ENCODE peak calls at places on chromosomes 2 and 18, in four cellular contexts. R is breast epithelium, W is HCT116, B is suprapubic skin. C is an unnamed sample.

GRCh38 chr18:38751897-38752296 is 1186.3 kb upstream of the CELF4 start:
- DNase-seq in R (no peak), W (no peak), B (no peak), C (no peak)

GRCh38 chr2:199163901-199164300 is 293.8 kb downstream of the SATB2 start:
- DNase-seq in R (no peak), W (no peak), B (no peak), C (no peak)

GRCh38 chr2:182852090-182852489 is 14.3 kb downstream of the FRZB start:
- DNase-seq in R (no peak), W (peak; percentile 6), B (no peak), C (no peak)

GRCh38 chr18:59249186-59249774 is 24.0 kb downstream of the RAX start:
- DNase-seq in R (no peak), W (peak; percentile 75), B (no peak), C (peak; percentile 72)

GRCh38 chr18:59640721-59641120 is 56.5 kb downstream of the CCBE1 start:
- DNase-seq in R (no peak), W (no peak), B (no peak), C (no peak)

GRCh38 chr2:119264781-119265692 is 41.4 kb downstream of the STEAP3 start:
- DNase-seq in R (no peak), W (peak; percentile 24), B (no peak), C (peak; percentile 28)

GRCh38 chr2:126913329-126913728 is 14.6 kb downstream of the TEX51 start:
- DNase-seq in R (no peak), W (no peak), B (no peak), C (no peak)

GRCh38 chr2:44715671-44716077 is 225.8 kb upstream of the SIX3 start:
- DNase-seq in R (no peak), W (peak; percentile 19), B (no peak), C (no peak)

GRCh38 chr2:189265696-189266320 is 86.2 kb upstream of the COL5A2 start:
- DNase-seq in R (no peak), W (no peak), B (no peak), C (no peak)

GRCh38 chr2:73263540-73264331 is 20.5 kb downstream of the FBXO41 start:
- DNase-seq in R (no peak), W (no peak), B (no peak), C (no peak)

GRCh38 chr2:172095146-172095904 is 7.4 kb downstream of the DLX2 start:
- DNase-seq in R (peak; percentile 71), W (no peak), B (no peak), C (no peak)

GRCh38 chr2:73759904-73760303 is 20.0 kb downstream of the DUSP11 start:
- DNase-seq in R (no peak), W (no peak), B (no peak), C (no peak)

GRCh38 chr2:176650101-176650500 is 380.9 kb downstream of the MTX2 start:
- DNase-seq in R (no peak), W (no peak), B (no peak), C (no peak)

GRCh38 chr2:208179028-208179609 is 10.7 kb downstream of the C2orf80 start:
- DNase-seq in R (no peak), W (no peak), B (no peak), C (no peak)

GRCh38 chr2:160305081-160305750 is 105.1 kb upstream of the ITGB6 start:
- DNase-seq in R (no peak), W (no peak), B (no peak), C (no peak)

GRCh38 chr2:241924909-241925250 is 55.4 kb downstream of the RTP5 start:
- DNase-seq in R (no peak), W (no peak), B (no peak), C (no peak)

GRCh38 chr18:63378919-63379638 is 12.1 kb upstream of the KDSR start:
- DNase-seq in R (no peak), W (no peak), B (no peak), C (no peak)

GRCh38 chr18:2919600-2919999 is 72.8 kb downstream of the EMILIN2 start:
- DNase-seq in R (no peak), W (no peak), B (no peak), C (no peak)

GRCh38 chr2:72924353-72925240 is 7.3 kb downstream of the EMX1 start:
- DNase-seq in R (no peak), W (no peak), B (no peak), C (no peak)

GRCh38 chr2:229282758-229283546 is 11.9 kb upstream of the PID1 start:
- DNase-seq in R (peak; percentile 46), W (no peak), B (peak; percentile 88), C (no peak)

GRCh38 chr2:113124181-113124961 is 3.0 kb upstream of the IL1RN start:
- DNase-seq in R (no peak), W (no peak), B (no peak), C (no peak)

GRCh38 chr2:69674301-69674640 is 30.7 kb upstream of the AAK1 start:
- DNase-seq in R (no peak), W (no peak), B (no peak), C (no peak)

GRCh38 chr2:199977984-199978415 is 22.6 kb downstream of the MAIP1 start:
- DNase-seq in R (no peak), W (peak; percentile 29), B (no peak), C (no peak)

GRCh38 chr18:78685980-78686530 is 293.6 kb upstream of the SALL3 start:
- DNase-seq in R (no peak), W (no peak), B (no peak), C (no peak)

GRCh38 chr18:72161686-72162085 is 382.5 kb downstream of the CBLN2 start:
- DNase-seq in R (no peak), W (no peak), B (no peak), C (no peak)

GRCh38 chr2:47990503-47990902 is 84.2 kb upstream of the FBXO11 start:
- DNase-seq in R (no peak), W (no peak), B (no peak), C (no peak)

GRCh38 chr2:14999114-14999661 is 366.7 kb downstream of the LRATD1 start:
- DNase-seq in R (no peak), W (no peak), B (no peak), C (no peak)

GRCh38 chr2:181774601-181775179 is 94.4 kb upstream of the NEUROD1 start:
- DNase-seq in R (no peak), W (no peak), B (no peak), C (no peak)

GRCh38 chr2:88831792-88832248 is 140.3 kb downstream of the RPIA start:
- DNase-seq in R (no peak), W (peak; percentile 42), B (no peak), C (peak; percentile 17)

GRCh38 chr2:205684871-205685313 is 2.6 kb downstream of the NRP2 start:
- DNase-seq in R (no peak), W (no peak), B (no peak), C (no peak)

GRCh38 chr2:53987336-53987921 is 16.6 kb upstream of the PSME4 start:
- DNase-seq in R (no peak), W (no peak), B (no peak), C (no peak)

GRCh38 chr2:109185338-109185737 is 56.3 kb downstream of the SH3RF3 start:
- DNase-seq in R (peak; percentile 88), W (no peak), B (no peak), C (no peak)

GRCh38 chr18:73947180-73947989 is 200.2 kb downstream of the FBXO15 start:
- DNase-seq in R (no peak), W (no peak), B (no peak), C (no peak)

GRCh38 chr2:9430316-9431293 is 7.2 kb downstream of the CPSF3 start:
- DNase-seq in R (no peak), W (no peak), B (no peak), C (no peak)

GRCh38 chr2:191571163-191571769 is 106.7 kb upstream of the NABP1 start:
- DNase-seq in R (no peak), W (peak; percentile 36), B (no peak), C (peak; percentile 53)

GRCh38 chr2:11065833-11066232 is 89.4 kb upstream of the SLC66A3 start:
- DNase-seq in R (no peak), W (no peak), B (no peak), C (no peak)

GRCh38 chr2:84057917-84058316 is 401.2 kb downstream of the SUCLG1 start:
- DNase-seq in R (no peak), W (no peak), B (no peak), C (no peak)

GRCh38 chr18:45688834-45689233 is 35.1 kb upstream of the SLC14A1 start:
- DNase-seq in R (no peak), W (no peak), B (no peak), C (no peak)

GRCh38 chr18:45689386-45689785 is 34.6 kb upstream of the SLC14A1 start:
- DNase-seq in R (no peak), W (no peak), B (no peak), C (no peak)

GRCh38 chr18:45688113-45688512 is 35.9 kb upstream of the SLC14A1 start:
- DNase-seq in R (no peak), W (no peak), B (no peak), C (no peak)

GRCh38 chr18:45691816-45692179 is 32.2 kb upstream of the SLC14A1 start:
- DNase-seq in R (no peak), W (no peak), B (no peak), C (no peak)

GRCh38 chr18:45690975-45691815 is 32.8 kb upstream of the SLC14A1 start:
- DNase-seq in R (peak; percentile 48), W (peak; percentile 62), B (no peak), C (peak; percentile 53)
- TF ChIP-seq POLR2AphosphoS5 in R (no peak), W (no peak), B (no peak), C (no peak)

DNA sequence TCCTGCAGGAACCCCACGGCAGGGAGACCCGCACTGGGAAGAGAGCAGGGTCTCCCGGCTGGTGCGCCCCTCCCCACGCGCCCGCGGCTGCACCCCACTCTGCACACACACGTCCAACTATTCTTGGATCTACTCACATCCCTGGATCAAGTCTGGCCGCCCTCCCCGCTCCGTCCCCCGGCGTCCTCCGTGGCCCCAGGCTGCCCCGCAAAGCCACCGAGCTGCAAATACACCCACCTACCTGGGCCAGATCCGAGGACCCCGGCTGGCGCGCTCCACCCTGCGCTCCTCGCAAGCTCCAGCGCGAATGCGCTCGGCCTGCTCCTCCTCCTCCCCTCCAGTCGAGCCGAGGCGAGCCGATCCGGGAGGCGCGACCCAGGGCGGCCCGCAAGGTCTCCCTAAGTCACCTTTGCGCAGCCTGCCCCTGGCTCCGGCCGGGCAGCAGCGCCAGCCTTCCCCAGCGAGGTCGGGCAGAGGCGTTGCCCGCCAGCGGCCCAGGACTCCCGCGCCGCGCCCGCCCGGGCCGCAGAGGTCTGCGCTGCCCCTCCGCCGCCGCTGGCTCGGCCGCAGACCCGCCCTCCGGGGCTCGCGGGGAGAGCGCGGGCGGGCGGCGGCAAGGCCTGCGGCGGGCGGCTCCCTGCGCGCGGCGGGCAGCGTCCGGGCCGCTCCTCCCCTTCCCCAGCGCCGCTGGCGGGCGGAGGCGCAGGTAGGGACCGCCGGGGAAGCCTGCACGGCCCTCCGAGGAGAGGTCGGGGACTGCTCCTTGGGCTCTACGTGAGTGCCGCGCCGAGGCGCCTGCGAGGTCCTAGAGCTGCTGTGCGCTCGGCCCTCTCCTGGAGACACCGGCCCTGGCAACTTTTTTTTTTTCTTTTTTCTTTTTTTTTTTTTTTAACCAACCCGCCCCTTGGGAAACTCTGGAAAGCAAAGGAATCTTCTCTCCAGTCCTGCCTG is 126.0 kb downstream of the OSBPL1A start:
- DNase-seq in R (peak; percentile 55), W (peak; percentile 49), B (peak; percentile 81), C (no peak)
- TF ChIP-seq POLR2AphosphoS5 in R (no peak), W (peak; percentile 53), B (no peak), C (no peak)

DNA sequence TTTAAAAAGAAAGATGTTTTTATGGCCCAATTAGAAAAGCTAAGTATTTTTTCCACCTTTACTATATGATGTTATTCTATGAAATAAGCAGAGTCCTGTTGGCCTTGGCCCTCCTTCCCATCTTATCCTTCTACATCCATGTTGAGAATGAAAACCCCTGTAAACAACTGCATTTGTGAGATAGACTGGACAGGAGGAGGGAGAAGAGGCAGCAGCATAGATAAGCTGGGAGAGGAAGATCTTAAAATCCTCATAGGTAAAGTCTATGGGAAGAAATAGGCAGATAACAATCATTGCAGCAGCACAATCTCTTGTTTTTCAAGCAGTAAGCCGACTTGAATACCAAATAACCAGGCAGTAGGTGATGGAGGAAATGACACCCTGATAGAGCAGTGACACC is 207.6 kb upstream of the PARD3B start:
- DNase-seq in R (no peak), W (no peak), B (no peak), C (no peak)
- TF ChIP-seq POLR2AphosphoS5 in R (no peak), W (no peak), B (no peak), C (no peak)

GRCh38 chr2:173708757-173709156 is 256.4 kb downstream of the SP3 start:
- DNase-seq in R (no peak), W (no peak), B (no peak), C (no peak)
- TF ChIP-seq POLR2AphosphoS5 in R (no peak), W (no peak), B (no peak), C (no peak)